ENCODE peak calls at places on chromosome 19, in four cellular contexts. P is choroid plexus epithelial cell, O is uterus, L is esophagus squamous epithelium. Z is an unnamed sample.

GRCh38 chr19:48635263-48635965 is 1.8 kb downstream of the DBP start:
- DNase-seq in L (no peak), O (peak; percentile 75), P (no peak), Z (peak; percentile 56)

GRCh38 chr19:813359-814107 is 8.2 kb downstream of the PLPPR3 start:
- DNase-seq in L (no peak), O (no peak), P (no peak), Z (no peak)

GRCh38 chr19:38675611-38676010 is 28.2 kb downstream of the ACTN4 start:
- DNase-seq in P (no peak), O (no peak), L (no peak), Z (no peak)

GRCh38 chr19:41705393-41706174 is 2.8 kb upstream of the CEACAM5 start:
- DNase-seq in P (peak; percentile 17), L (no peak), O (no peak), Z (peak; percentile 4)

GRCh38 chr19:16193466-16193865 is 4.2 kb upstream of the AP1M1 start:
- DNase-seq in P (no peak), O (no peak), L (no peak), Z (no peak)

GRCh38 chr19:1475751-1476437 is 3.1 kb downstream of the C19orf25 start:
- DNase-seq in O (no peak), L (no peak), P (no peak), Z (no peak)

GRCh38 chr19:41936416-41936850 is 8.2 kb upstream of the ERFL start:
- DNase-seq in P (no peak), O (no peak), L (no peak), Z (no peak)

GRCh38 chr19:33703438-33703750 is 81.6 kb downstream of the CHST8 start:
- DNase-seq in O (no peak), L (no peak), P (no peak), Z (no peak)

GRCh38 chr19:33310606-33311325 is 8.4 kb upstream of the CEBPA start:
- DNase-seq in O (no peak), L (no peak), P (no peak), Z (no peak)

GRCh38 chr19:43527860-43528622 is 1.0 kb upstream of the ETHE1 start:
- DNase-seq in P (no peak), O (peak; percentile 50), L (no peak), Z (peak; percentile 34)

GRCh38 chr19:41297628-41298326 is 12.2 kb upstream of the CCDC97 start:
- DNase-seq in L (no peak), O (no peak), P (no peak), Z (no peak)

GRCh38 chr19:32220951-32221350 is 124.5 kb upstream of the ZNF507 start:
- DNase-seq in P (no peak), O (no peak), L (no peak), Z (no peak)

GRCh38 chr19:35764432-35765315 is 6.7 kb downstream of the PROSER3 start:
- DNase-seq in L (no peak), P (no peak), O (no peak), Z (no peak)

GRCh38 chr19:48598996-48599626 is 7.4 kb upstream of the SPACA4 start:
- DNase-seq in L (no peak), P (no peak), O (no peak), Z (no peak)

GRCh38 chr19:16168465-16169081 is 4.8 kb downstream of the CIB3 start:
- DNase-seq in L (no peak), O (no peak), P (peak; percentile 81), Z (peak; percentile 60)

GRCh38 chr19:48813123-48813911 is 2.5 kb upstream of the BCAT2 start:
- DNase-seq in O (no peak), L (no peak), P (no peak), Z (no peak)

GRCh38 chr19:49676136-49676689 is 858 bp upstream of the PRMT1 start:
- DNase-seq in O (peak; percentile 93), L (no peak), P (peak; percentile 97), Z (peak; percentile 97)

GRCh38 chr19:29878973-29879654 is 62.9 kb upstream of the URI1 start:
- DNase-seq in O (no peak), P (peak; percentile 20), L (no peak), Z (peak; percentile 23)

GRCh38 chr19:54653181-54653809 is 9.5 kb upstream of the LILRB4 start:
- DNase-seq in L (no peak), O (no peak), P (peak; percentile 52), Z (peak; percentile 42)
- TF ChIP-seq CTCF in L (peak; percentile 42), O (no peak), P (peak; percentile 53), Z (peak; percentile 39)

DNA sequence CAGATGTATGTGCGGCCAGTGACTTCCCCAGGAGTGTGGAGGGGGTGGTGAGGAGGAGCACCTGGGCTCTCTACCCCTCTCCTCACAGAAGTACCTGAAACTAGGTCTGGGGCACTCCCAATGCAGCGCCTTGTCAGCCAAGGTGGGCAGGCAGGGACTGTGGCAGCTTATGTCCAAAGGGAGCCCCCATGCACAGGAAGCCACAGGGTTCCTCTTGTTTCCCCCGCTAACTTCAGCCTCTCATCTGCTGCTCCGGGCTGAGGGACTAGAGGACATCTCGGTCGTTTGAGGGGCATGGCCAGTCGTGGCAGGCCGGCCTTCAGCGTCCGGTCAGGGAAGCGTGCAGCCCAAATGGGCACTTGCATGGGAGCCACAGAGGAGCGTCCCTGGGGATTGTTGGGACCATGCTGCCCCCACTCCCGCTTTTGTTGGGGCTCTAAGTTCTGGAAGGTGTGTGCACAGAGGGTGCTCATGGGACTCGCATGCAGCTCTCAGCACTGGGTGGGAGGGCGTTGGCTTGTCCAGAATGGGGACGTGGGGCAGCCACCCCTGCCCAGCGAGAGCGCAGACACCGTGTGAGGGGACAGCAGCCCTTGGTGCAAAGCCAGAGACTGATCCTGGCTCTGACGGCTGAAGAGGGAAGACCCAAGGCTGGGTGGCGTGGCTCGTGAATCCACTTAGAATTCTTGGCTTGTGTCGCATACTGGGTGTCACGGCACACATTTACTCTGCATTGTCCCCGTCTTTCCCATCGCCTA is 16.6 kb upstream of the NPAS1 start:
- DNase-seq in L (no peak), O (no peak), P (no peak), Z (no peak)
- H3K4me3 ChIP-seq in L (no peak overlapping the region), O (no peak overlapping the region), P (no peak overlapping the region), Z (no peak overlapping the region)

DNA sequence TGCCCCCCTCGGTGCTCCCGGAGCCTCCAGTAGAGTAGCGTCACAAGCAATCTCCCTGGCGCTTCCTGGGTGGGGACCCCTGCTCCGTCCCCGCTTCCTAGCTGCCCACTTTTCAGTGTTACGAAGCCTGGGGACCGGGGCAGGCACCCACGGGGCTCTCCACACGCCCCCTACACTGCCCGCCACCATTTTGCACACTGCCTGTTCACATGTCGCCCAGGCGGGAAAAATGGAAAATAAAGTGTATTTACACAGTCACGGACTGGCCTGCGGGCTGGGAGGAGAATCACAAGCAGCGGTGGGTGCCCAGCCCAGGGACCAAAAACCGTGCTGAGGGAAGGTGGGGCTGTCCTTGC is 9.5 kb downstream of the PRR36 start:
- DNase-seq in O (no peak), P (no peak), L (no peak), Z (no peak)
- TF ChIP-seq CTCF in O (no peak), P (no peak), L (no peak), Z (no peak)

GRCh38 chr19:50821622-50822021 is 2.0 kb downstream of the KLK1 start:
- DNase-seq in O (no peak), L (no peak), P (no peak), Z (no peak)
- H3K4me3 ChIP-seq in O (no peak overlapping the region), L (no peak overlapping the region), P (no peak overlapping the region), Z (no peak overlapping the region)

GRCh38 chr19:13154911-13155471 is 4.8 kb downstream of the IER2 start:
- DNase-seq in O (peak; percentile 74), P (peak; percentile 71), L (no peak), Z (no peak)
- TF ChIP-seq CTCF in O (no peak), P (peak; percentile 49), L (peak; percentile 7), Z (peak; percentile 28)